ENCODE peak calls at places on chromosome 13, in ten cellular contexts. J, L, S, V, T, X, A, G, O and H are unnamed samples.

GRCh38 chr13:75938811-75939525 is 302.8 kb downstream of the LMO7 start:
- DNase-seq in O (no peak), V (no peak), S (no peak), T (no peak), J (no peak), G (no peak), A (no peak), L (no peak), X (no peak), H (no peak)

GRCh38 chr13:78409172-78409571 is 194.2 kb downstream of the POU4F1 start:
- DNase-seq in O (no peak), S (no peak), L (no peak), T (no peak), V (no peak), G (no peak), X (no peak), J (no peak), A (peak; percentile 19), H (no peak)

GRCh38 chr13:73945371-73945770 is 188.8 kb downstream of the KLF12 start:
- DNase-seq in X (no peak), A (no peak), T (no peak), L (no peak), G (no peak), S (no peak), O (no peak), V (no peak), J (no peak), H (no peak)

GRCh38 chr13:20340759-20341161 is 108.6 kb upstream of the GJB6 start:
- DNase-seq in T (no peak), A (no peak), L (no peak), S (no peak), J (no peak), V (no peak), X (no peak), O (peak; percentile 63), G (no peak), H (no peak)

GRCh38 chr13:104137416-104137815 is 1071.2 kb upstream of the SLC10A2 start:
- DNase-seq in S (no peak), L (no peak), T (no peak), A (no peak), J (no peak), X (no peak), G (no peak), V (no peak), O (no peak), H (no peak)

GRCh38 chr13:77492982-77493381 is 42.5 kb upstream of the SCEL start:
- DNase-seq in S (no peak), T (no peak), L (peak; percentile 4), J (peak; percentile 39), V (no peak), O (no peak), A (no peak), G (no peak), X (no peak), H (no peak)

GRCh38 chr13:113083402-113084061 is 22.1 kb upstream of the F7 start:
- DNase-seq in T (no peak), S (no peak), G (no peak), V (peak; percentile 70), J (peak; percentile 50), O (peak; percentile 65), X (no peak), L (no peak), A (no peak), H (no peak)

GRCh38 chr13:46893820-46894533 is 2.9 kb downstream of the HTR2A start:
- DNase-seq in V (peak; percentile 42), G (peak; percentile 69), J (peak; percentile 76), S (peak; percentile 71), L (no peak), O (peak; percentile 73), X (peak; percentile 29), T (peak; percentile 56), A (no peak), H (peak; percentile 57)

GRCh38 chr13:75469087-75469486 is 12.9 kb downstream of the TBC1D4 start:
- DNase-seq in S (no peak), X (no peak), T (no peak), L (no peak), J (no peak), G (no peak), A (no peak), O (no peak), V (no peak), H (no peak)

GRCh38 chr13:90447735-90448103 is 899.8 kb upstream of the MIR17HG start:
- DNase-seq in T (no peak), J (no peak), X (no peak), G (no peak), A (no peak), L (no peak), O (no peak), S (no peak), V (no peak), H (no peak)